ENCODE peak calls at places on chromosomes 5 and 9, in eight cellular contexts. One of them, this sample, is unnamed.

GRCh38 chr9:127112683-127113539 is 9.5 kb downstream of the ANGPTL2 start:
- DNase-seq in LoVo: no peak
- DNase-seq in stimulated activated CD4-positive, alpha-beta T cell treated with anti-CD3 and anti-CD28 coated beads, Interleukin-2, amount 100 ng/mL, for 48 hours: no peak
- DNase-seq in GM10248: no peak
- DNase-seq in PC-9: peak
- DNase-seq in left ventricle myocardium inferior: no peak
- DNase-seq in GOT3: no peak
- DNase-seq in naive thymus-derived CD4-positive, alpha-beta T cell: no peak
- DNase-seq in this sample: no peak

GRCh38 chr9:1200847-1201251 is 150.7 kb downstream of the DMRT2 start:
- DNase-seq in GOT3: no peak
- DNase-seq in naive thymus-derived CD4-positive, alpha-beta T cell: no peak
- DNase-seq in stimulated activated CD4-positive, alpha-beta T cell treated with anti-CD3 and anti-CD28 coated beads, Interleukin-2, amount 100 ng/mL, for 48 hours: no peak
- DNase-seq in left ventricle myocardium inferior: peak
- DNase-seq in PC-9: no peak
- DNase-seq in LoVo: no peak
- DNase-seq in GM10248: no peak
- DNase-seq in this sample: no peak

GRCh38 chr9:31776471-31776870 is 608.0 kb upstream of the ACO1 start:
- DNase-seq in left ventricle myocardium inferior: no peak
- DNase-seq in naive thymus-derived CD4-positive, alpha-beta T cell: no peak
- DNase-seq in GM10248: no peak
- DNase-seq in stimulated activated CD4-positive, alpha-beta T cell treated with anti-CD3 and anti-CD28 coated beads, Interleukin-2, amount 100 ng/mL, for 48 hours: no peak
- DNase-seq in GOT3: no peak
- DNase-seq in PC-9: no peak
- DNase-seq in LoVo: no peak
- DNase-seq in this sample: no peak

GRCh38 chr5:62139741-62140140 is 166.3 kb upstream of the KIF2A start:
- DNase-seq in GM10248: no peak
- DNase-seq in LoVo: no peak
- DNase-seq in left ventricle myocardium inferior: no peak
- DNase-seq in PC-9: no peak
- DNase-seq in GOT3: no peak
- DNase-seq in naive thymus-derived CD4-positive, alpha-beta T cell: no peak
- DNase-seq in stimulated activated CD4-positive, alpha-beta T cell treated with anti-CD3 and anti-CD28 coated beads, Interleukin-2, amount 100 ng/mL, for 48 hours: no peak
- DNase-seq in this sample: no peak

GRCh38 chr5:174773371-174773770 is 49.0 kb downstream of the MSX2 start:
- DNase-seq in GM10248: no peak
- DNase-seq in left ventricle myocardium inferior: no peak
- DNase-seq in GOT3: no peak
- DNase-seq in PC-9: no peak
- DNase-seq in naive thymus-derived CD4-positive, alpha-beta T cell: no peak
- DNase-seq in LoVo: no peak
- DNase-seq in stimulated activated CD4-positive, alpha-beta T cell treated with anti-CD3 and anti-CD28 coated beads, Interleukin-2, amount 100 ng/mL, for 48 hours: no peak
- DNase-seq in this sample: no peak

GRCh38 chr5:57741326-57741725 is 258.7 kb upstream of the ACTBL2 start:
- DNase-seq in LoVo: no peak
- DNase-seq in PC-9: no peak
- DNase-seq in naive thymus-derived CD4-positive, alpha-beta T cell: no peak
- DNase-seq in left ventricle myocardium inferior: no peak
- DNase-seq in stimulated activated CD4-positive, alpha-beta T cell treated with anti-CD3 and anti-CD28 coated beads, Interleukin-2, amount 100 ng/mL, for 48 hours: no peak
- DNase-seq in GM10248: no peak
- DNase-seq in GOT3: no peak
- DNase-seq in this sample: no peak

GRCh38 chr5:118060833-118061232 is 927.5 kb downstream of the DTWD2 start:
- DNase-seq in stimulated activated CD4-positive, alpha-beta T cell treated with anti-CD3 and anti-CD28 coated beads, Interleukin-2, amount 100 ng/mL, for 48 hours: no peak
- DNase-seq in left ventricle myocardium inferior: no peak
- DNase-seq in GOT3: no peak
- DNase-seq in GM10248: no peak
- DNase-seq in LoVo: no peak
- DNase-seq in PC-9: no peak
- DNase-seq in naive thymus-derived CD4-positive, alpha-beta T cell: no peak
- DNase-seq in this sample: no peak

GRCh38 chr9:131722260-131722659 is 17.6 kb downstream of the RAPGEF1 start:
- DNase-seq in PC-9: no peak
- DNase-seq in GM10248: no peak
- DNase-seq in naive thymus-derived CD4-positive, alpha-beta T cell: no peak
- DNase-seq in LoVo: no peak
- DNase-seq in left ventricle myocardium inferior: peak
- DNase-seq in stimulated activated CD4-positive, alpha-beta T cell treated with anti-CD3 and anti-CD28 coated beads, Interleukin-2, amount 100 ng/mL, for 48 hours: no peak
- DNase-seq in GOT3: no peak
- DNase-seq in this sample: no peak

GRCh38 chr5:111271885-111272284 is 47.7 kb downstream of the CAMK4 start:
- DNase-seq in GM10248: no peak
- DNase-seq in stimulated activated CD4-positive, alpha-beta T cell treated with anti-CD3 and anti-CD28 coated beads, Interleukin-2, amount 100 ng/mL, for 48 hours: no peak
- DNase-seq in LoVo: no peak
- DNase-seq in left ventricle myocardium inferior: no peak
- DNase-seq in GOT3: no peak
- DNase-seq in PC-9: no peak
- DNase-seq in naive thymus-derived CD4-positive, alpha-beta T cell: no peak
- DNase-seq in this sample: no peak

This sample was measured in testis.